ENCODE peak calls at places on chromosomes 5 and 9, in seven cellular contexts. W, H, U, Y, P, M and X are unnamed samples.

GRCh38 chr5:35183243-35183955 is 46.9 kb downstream of the PRLR start:
- DNase-seq in W (peak; percentile 23), H (peak; percentile 53), U (no peak), Y (no peak), P (peak; percentile 62), M (no peak), X (peak; percentile 10)

GRCh38 chr9:34994429-34995287 is 5.1 kb downstream of the DNAJB5 start:
- DNase-seq in W (peak; percentile 47), H (no peak), U (no peak), Y (no peak), P (peak; percentile 15), M (no peak), X (no peak)

GRCh38 chr5:142720561-142721275 is 34.8 kb upstream of the FGF1 start:
- DNase-seq in W (no peak), H (no peak), U (no peak), Y (no peak), P (no peak), M (no peak), X (peak; percentile 96)

GRCh38 chr5:53120165-53120564 is 10.6 kb upstream of the MOCS2 start:
- DNase-seq in W (no peak), H (no peak), U (no peak), Y (no peak), P (no peak), M (no peak), X (no peak)

GRCh38 chr5:38660194-38660668 is 103.8 kb upstream of the LIFR start:
- DNase-seq in W (no peak), H (no peak), U (no peak), Y (no peak), P (no peak), M (no peak), X (peak; percentile 69)

GRCh38 chr9:95634581-95634980 is 117.8 kb upstream of the PTCH1 start:
- DNase-seq in W (no peak), H (no peak), U (no peak), Y (no peak), P (no peak), M (no peak), X (no peak)

GRCh38 chr9:113492343-113493079 is 29.0 kb downstream of the RGS3 start:
- DNase-seq in W (no peak), H (no peak), U (no peak), Y (no peak), P (no peak), M (no peak), X (no peak)

GRCh38 chr5:134143964-134144941 is 29.8 kb downstream of the TCF7 start:
- DNase-seq in W (no peak), H (no peak), U (no peak), Y (no peak), P (no peak), M (no peak), X (no peak)

GRCh38 chr9:82605657-82606031 is 457.3 kb downstream of the RASEF start:
- DNase-seq in W (no peak), H (no peak), U (no peak), Y (no peak), P (no peak), M (no peak), X (no peak)

GRCh38 chr9:69554945-69555344 is 117.2 kb downstream of the APBA1 start:
- DNase-seq in W (no peak), H (no peak), U (no peak), Y (no peak), P (no peak), M (no peak), X (no peak)

GRCh38 chr9:78001946-78002731 is 29.5 kb downstream of the GNAQ start:
- DNase-seq in W (no peak), H (no peak), U (no peak), Y (no peak), P (no peak), M (no peak), X (no peak)

GRCh38 chr5:140225396-140225795 is 50.4 kb downstream of the CYSTM1 start:
- DNase-seq in W (no peak), H (no peak), U (no peak), Y (no peak), P (no peak), M (no peak), X (no peak)

GRCh38 chr9:38154501-38155421 is 85.7 kb upstream of the SHB start:
- DNase-seq in W (no peak), H (no peak), U (no peak), Y (no peak), P (no peak), M (no peak), X (no peak)

GRCh38 chr9:94031380-94031779 is 52.9 kb upstream of the PTPDC1 start:
- DNase-seq in W (no peak), H (no peak), U (no peak), Y (no peak), P (peak; percentile 5), M (no peak), X (no peak)

GRCh38 chr5:168317521-168318147 is 26.2 kb downstream of the WWC1 start:
- DNase-seq in W (no peak), H (no peak), U (peak; percentile 37), Y (no peak), P (no peak), M (no peak), X (no peak)

GRCh38 chr9:79682076-79682736 is 110.4 kb downstream of the TLE4 start:
- DNase-seq in W (no peak), H (no peak), U (no peak), Y (no peak), P (no peak), M (no peak), X (no peak)

GRCh38 chr5:36948041-36948440 is 71.5 kb downstream of the NIPBL start:
- DNase-seq in W (no peak), H (no peak), U (no peak), Y (no peak), P (no peak), M (no peak), X (no peak)

GRCh38 chr5:131990716-131991115 is 20.7 kb downstream of the ACSL6 start:
- DNase-seq in W (no peak), H (no peak), U (no peak), Y (no peak), P (no peak), M (peak; percentile 32), X (no peak)

GRCh38 chr9:117076571-117077300 is 338.1 kb downstream of the ASTN2 start:
- DNase-seq in W (no peak), H (no peak), U (no peak), Y (no peak), P (no peak), M (no peak), X (no peak)

GRCh38 chr9:99793528-99793927 is 28.2 kb upstream of the NR4A3 start:
- DNase-seq in W (no peak), H (no peak), U (no peak), Y (no peak), P (no peak), M (no peak), X (no peak)

GRCh38 chr5:8570529-8570928 is 701.6 kb downstream of the MTRR start:
- DNase-seq in W (no peak), H (no peak), U (no peak), Y (no peak), P (no peak), M (no peak), X (no peak)

GRCh38 chr5:96975656-96976055 is 39.8 kb downstream of the LNPEP start:
- DNase-seq in W (no peak), H (no peak), U (no peak), Y (no peak), P (no peak), M (no peak), X (no peak)

GRCh38 chr5:108125771-108126511 is 256.0 kb downstream of the FBXL17 start:
- DNase-seq in W (no peak), H (no peak), U (no peak), Y (no peak), P (no peak), M (no peak), X (no peak)

GRCh38 chr5:19771174-19771835 is 216.7 kb downstream of the CDH18 start:
- DNase-seq in W (no peak), H (no peak), U (no peak), Y (no peak), P (no peak), M (no peak), X (no peak)

GRCh38 chr5:6377121-6377520 is 1.2 kb downstream of the MED10 start:
- DNase-seq in W (no peak), H (no peak), U (no peak), Y (no peak), P (peak; percentile 20), M (no peak), X (no peak)

GRCh38 chr5:150637245-150638052 is 3.0 kb upstream of the SYNPO start:
- DNase-seq in W (no peak), H (no peak), U (peak; percentile 25), Y (no peak), P (no peak), M (no peak), X (no peak)